ENCODE peak calls at places on chromosomes 16 and 17, in five cellular contexts. One of them, this sample, is unnamed.

GRCh38 chr17:78174870-78175642 is 6.7 kb downstream of the SYNGR2 start:
- DNase-seq in neuronal stem cell: no peak
- DNase-seq in prostate gland: no peak
- DNase-seq in mammary epithelial cell: no peak
- DNase-seq in cardiac muscle cell: no peak
- DNase-seq in this sample: no peak

GRCh38 chr17:43608313-43608712 is 53.4 kb downstream of the MEOX1 start:
- DNase-seq in cardiac muscle cell: no peak
- DNase-seq in prostate gland: no peak
- DNase-seq in mammary epithelial cell: peak
- DNase-seq in neuronal stem cell: no peak
- DNase-seq in this sample: no peak

GRCh38 chr16:89193576-89194293 is 6.6 kb downstream of the SLC22A31 start:
- DNase-seq in mammary epithelial cell: no peak
- DNase-seq in cardiac muscle cell: no peak
- DNase-seq in prostate gland: no peak
- DNase-seq in neuronal stem cell: no peak
- DNase-seq in this sample: no peak

GRCh38 chr17:705863-706262 is 8.8 kb downstream of the VPS53 start:
- DNase-seq in neuronal stem cell: no peak
- DNase-seq in cardiac muscle cell: no peak
- DNase-seq in mammary epithelial cell: no peak
- DNase-seq in prostate gland: no peak
- DNase-seq in this sample: no peak

GRCh38 chr17:80822021-80822699 is 169.5 kb upstream of the CHMP6 start:
- DNase-seq in mammary epithelial cell: no peak
- DNase-seq in cardiac muscle cell: no peak
- DNase-seq in prostate gland: no peak
- DNase-seq in neuronal stem cell: no peak
- DNase-seq in this sample: no peak

GRCh38 chr17:81452551-81452950 is 57.3 kb downstream of the BAHCC1 start:
- DNase-seq in cardiac muscle cell: no peak
- DNase-seq in prostate gland: no peak
- DNase-seq in neuronal stem cell: no peak
- DNase-seq in mammary epithelial cell: no peak
- DNase-seq in this sample: no peak

GRCh38 chr16:68448360-68448970 is at the start of gene SMPD3:
- DNase-seq in prostate gland: peak
- DNase-seq in cardiac muscle cell: peak
- DNase-seq in neuronal stem cell: peak
- DNase-seq in mammary epithelial cell: peak
- DNase-seq in this sample: peak

GRCh38 chr17:56029980-56030624 is 123.2 kb upstream of the ANKFN1 start:
- DNase-seq in mammary epithelial cell: no peak
- DNase-seq in neuronal stem cell: no peak
- DNase-seq in cardiac muscle cell: no peak
- DNase-seq in prostate gland: no peak
- DNase-seq in this sample: no peak

GRCh38 chr17:77681820-77682219 is 276.7 kb upstream of the TNRC6C start:
- DNase-seq in prostate gland: peak
- DNase-seq in cardiac muscle cell: peak
- DNase-seq in neuronal stem cell: no peak
- DNase-seq in mammary epithelial cell: no peak
- DNase-seq in this sample: no peak

GRCh38 chr17:79947351-79948031 is 88.2 kb downstream of the TBC1D16 start:
- DNase-seq in prostate gland: no peak
- DNase-seq in neuronal stem cell: no peak
- DNase-seq in cardiac muscle cell: peak
- DNase-seq in mammary epithelial cell: peak
- DNase-seq in this sample: no peak

GRCh38 chr16:86514656-86515376 is 4.5 kb downstream of the FOXF1 start:
- DNase-seq in neuronal stem cell: peak
- DNase-seq in prostate gland: no peak
- DNase-seq in cardiac muscle cell: no peak
- DNase-seq in mammary epithelial cell: no peak
- DNase-seq in this sample: no peak

GRCh38 chr17:16916557-16916920 is 55.4 kb downstream of the TNFRSF13B start:
- DNase-seq in cardiac muscle cell: no peak
- DNase-seq in prostate gland: no peak
- DNase-seq in mammary epithelial cell: no peak
- DNase-seq in neuronal stem cell: no peak
- DNase-seq in this sample: no peak

GRCh38 chr16:85988306-85988705 is 89.3 kb downstream of the IRF8 start:
- DNase-seq in cardiac muscle cell: no peak
- DNase-seq in mammary epithelial cell: no peak
- DNase-seq in neuronal stem cell: no peak
- DNase-seq in prostate gland: no peak
- DNase-seq in this sample: no peak

GRCh38 chr17:61250335-61250890 is 149.2 kb upstream of the TBX2 start:
- DNase-seq in mammary epithelial cell: no peak
- DNase-seq in neuronal stem cell: no peak
- DNase-seq in prostate gland: no peak
- DNase-seq in cardiac muscle cell: peak
- DNase-seq in this sample: no peak

GRCh38 chr16:6573577-6573976 is 759.1 kb upstream of the RBFOX1 start:
- DNase-seq in prostate gland: peak
- DNase-seq in mammary epithelial cell: no peak
- DNase-seq in neuronal stem cell: peak
- DNase-seq in cardiac muscle cell: no peak
- DNase-seq in this sample: no peak

GRCh38 chr16:1691956-1692355 is 13.9 kb downstream of the JPT2 start:
- DNase-seq in neuronal stem cell: no peak
- DNase-seq in cardiac muscle cell: peak
- DNase-seq in prostate gland: no peak
- DNase-seq in mammary epithelial cell: peak
- DNase-seq in this sample: no peak

GRCh38 chr16:138049-138417 is 440 bp downstream of the NPRL3 start:
- DNase-seq in neuronal stem cell: peak
- DNase-seq in cardiac muscle cell: peak
- DNase-seq in prostate gland: no peak
- DNase-seq in mammary epithelial cell: no peak
- DNase-seq in this sample: no peak

GRCh38 chr17:39653316-39653661 is 11.9 kb upstream of the TCAP start:
- DNase-seq in prostate gland: no peak
- DNase-seq in mammary epithelial cell: no peak
- DNase-seq in neuronal stem cell: no peak
- DNase-seq in cardiac muscle cell: no peak
- DNase-seq in this sample: no peak

GRCh38 chr17:40326014-40326831 is 17.2 kb downstream of the RARA start:
- DNase-seq in prostate gland: no peak
- DNase-seq in cardiac muscle cell: no peak
- DNase-seq in neuronal stem cell: no peak
- DNase-seq in mammary epithelial cell: no peak
- DNase-seq in this sample: no peak

GRCh38 chr17:2157081-2157480 is 102.2 kb downstream of the HIC1 start:
- DNase-seq in mammary epithelial cell: no peak
- DNase-seq in neuronal stem cell: no peak
- DNase-seq in prostate gland: no peak
- DNase-seq in cardiac muscle cell: peak
- DNase-seq in this sample: no peak

GRCh38 chr17:67491009-67491677 is 114.1 kb downstream of the PITPNC1 start:
- DNase-seq in cardiac muscle cell: peak
- DNase-seq in mammary epithelial cell: peak
- DNase-seq in neuronal stem cell: no peak
- DNase-seq in prostate gland: peak
- DNase-seq in this sample: no peak

GRCh38 chr16:67394271-67395104 is 1.2 kb upstream of the TPPP3 start:
- DNase-seq in cardiac muscle cell: no peak
- DNase-seq in prostate gland: no peak
- DNase-seq in neuronal stem cell: peak
- DNase-seq in mammary epithelial cell: no peak
- DNase-seq in this sample: no peak

DNA sequence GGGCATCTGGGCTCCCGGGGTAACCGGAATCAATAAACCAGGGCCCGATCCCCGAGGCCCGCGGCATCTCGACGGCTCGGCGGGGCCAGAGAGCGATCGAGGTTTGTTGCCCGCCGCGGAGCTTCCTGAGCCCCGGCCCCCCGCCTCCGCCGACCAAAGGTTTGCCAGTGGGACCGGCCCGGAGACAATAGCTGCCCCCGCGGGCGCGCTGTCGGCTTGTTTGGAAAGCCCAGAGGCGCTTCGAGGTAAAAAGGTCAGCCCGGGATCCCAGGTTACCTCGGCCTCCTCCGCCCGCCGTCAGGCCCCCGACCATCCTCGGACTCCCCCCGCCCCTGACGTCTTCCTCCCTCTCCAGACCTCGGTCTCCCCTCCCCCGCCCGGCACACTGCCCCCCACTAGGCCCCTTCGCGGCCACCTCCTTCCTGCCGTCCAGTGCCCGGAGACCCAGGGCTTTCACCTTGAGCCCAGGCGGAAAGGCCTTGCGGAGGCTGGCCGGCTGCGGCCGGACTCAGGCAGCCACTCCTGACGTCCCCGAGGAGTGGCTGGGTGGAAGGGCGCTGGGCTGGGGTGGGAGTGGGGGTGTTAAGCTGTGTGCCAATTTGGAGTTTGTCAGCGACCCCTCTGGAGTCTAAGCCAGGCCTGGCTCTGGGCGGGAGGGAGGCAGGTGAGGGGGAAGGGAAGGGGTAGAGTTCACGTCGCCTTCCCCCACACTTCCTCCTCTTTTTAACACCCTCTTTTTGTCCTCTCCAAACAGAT is 3.6 kb downstream of the HOXB1 start:
- DNase-seq in cardiac muscle cell: no peak
- DNase-seq in prostate gland: no peak
- DNase-seq in neuronal stem cell: no peak
- DNase-seq in mammary epithelial cell: no peak
- DNase-seq in this sample: no peak
- H3K27ac ChIP-seq in cardiac muscle cell: peak
- H3K27ac ChIP-seq in prostate gland: no peak
- H3K27ac ChIP-seq in neuronal stem cell: no peak
- H3K27ac ChIP-seq in mammary epithelial cell: no peak
- H3K27ac ChIP-seq in this sample: no peak

DNA sequence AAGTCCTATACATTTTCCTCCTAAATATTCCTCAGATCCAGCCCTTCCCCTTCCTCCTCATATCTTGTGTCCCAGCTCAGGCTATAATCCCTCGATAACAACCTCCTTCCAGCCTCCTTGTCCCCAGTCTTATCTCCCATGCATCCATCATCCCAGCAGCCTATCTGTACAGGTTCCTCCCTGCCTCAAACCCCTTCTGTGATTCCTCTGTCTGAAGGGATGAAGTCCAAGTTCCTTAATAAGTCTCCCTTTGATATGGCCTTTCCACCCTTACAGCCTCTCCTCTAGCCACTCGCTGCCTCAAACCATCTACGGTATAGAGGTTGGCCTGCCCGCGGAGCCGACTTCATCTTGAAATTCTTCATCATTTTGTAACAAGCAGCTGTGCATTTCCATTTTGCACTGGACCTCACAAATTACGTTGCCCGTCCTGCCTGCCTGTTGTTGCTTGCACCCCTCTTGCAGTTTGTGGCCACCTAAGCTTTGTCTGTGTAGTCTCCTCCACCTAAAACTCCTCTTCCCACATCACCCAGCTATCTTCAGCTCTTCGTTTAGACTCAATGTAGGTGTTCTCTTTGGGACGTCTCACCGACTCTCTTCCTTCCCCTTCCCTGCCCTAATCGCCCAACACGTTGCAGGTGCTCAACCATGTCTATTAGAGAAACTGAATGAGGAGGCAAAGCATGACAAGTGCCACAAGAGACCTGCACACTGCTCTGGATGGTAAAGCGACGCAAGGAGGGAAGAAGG is 763 bp upstream of the CDK5RAP3 start:
- DNase-seq in cardiac muscle cell: no peak
- DNase-seq in mammary epithelial cell: no peak
- DNase-seq in prostate gland: no peak
- DNase-seq in neuronal stem cell: no peak
- DNase-seq in this sample: no peak
- H3K4me3 ChIP-seq in cardiac muscle cell: no peak
- H3K4me3 ChIP-seq in mammary epithelial cell: no peak
- H3K4me3 ChIP-seq in prostate gland: no peak
- H3K4me3 ChIP-seq in neuronal stem cell: peak
- H3K4me3 ChIP-seq in this sample: no peak

GRCh38 chr16:50690177-50690576 is 3.2 kb upstream of the NOD2 start:
- DNase-seq in prostate gland: no peak
- DNase-seq in neuronal stem cell: no peak
- DNase-seq in mammary epithelial cell: no peak
- DNase-seq in cardiac muscle cell: no peak
- DNase-seq in this sample: no peak

GRCh38 chr16:50692644-50692998 is 785 bp upstream of the NOD2 start:
- DNase-seq in cardiac muscle cell: no peak
- DNase-seq in neuronal stem cell: no peak
- DNase-seq in mammary epithelial cell: no peak
- DNase-seq in prostate gland: no peak
- DNase-seq in this sample: no peak

GRCh38 chr16:50688083-50688482 is 5.3 kb upstream of the NOD2 start:
- DNase-seq in cardiac muscle cell: no peak
- DNase-seq in neuronal stem cell: no peak
- DNase-seq in mammary epithelial cell: no peak
- DNase-seq in prostate gland: no peak
- DNase-seq in this sample: no peak

GRCh38 chr16:50685456-50686058 is 4.4 kb upstream of the SNX20 start:
- DNase-seq in neuronal stem cell: no peak
- DNase-seq in prostate gland: no peak
- DNase-seq in cardiac muscle cell: no peak
- DNase-seq in mammary epithelial cell: no peak
- DNase-seq in this sample: no peak

DNA sequence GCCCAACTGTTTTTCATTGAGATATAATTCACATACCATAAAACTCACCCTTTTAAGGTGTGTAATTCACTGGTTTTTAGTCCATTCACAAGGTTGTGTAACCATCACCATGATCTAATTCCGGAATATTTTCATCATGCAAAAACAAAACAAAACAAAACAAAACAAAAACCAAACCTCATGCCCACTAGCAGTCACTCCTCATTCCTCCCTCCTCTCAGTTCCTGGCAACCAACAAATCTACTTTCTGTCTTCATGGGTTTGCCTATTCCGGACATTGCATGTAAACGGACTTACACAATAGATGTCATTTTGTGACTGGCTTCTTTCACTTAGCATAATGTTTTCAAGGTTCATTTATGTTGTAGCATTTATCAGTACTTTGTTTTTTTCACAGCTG is 4.5 kb upstream of the NOD2 start:
- DNase-seq in neuronal stem cell: no peak
- DNase-seq in prostate gland: no peak
- DNase-seq in mammary epithelial cell: peak
- DNase-seq in cardiac muscle cell: no peak
- DNase-seq in this sample: no peak
- H3K27ac ChIP-seq in neuronal stem cell: no peak
- H3K27ac ChIP-seq in prostate gland: no peak
- H3K27ac ChIP-seq in mammary epithelial cell: no peak
- H3K27ac ChIP-seq in cardiac muscle cell: no peak
- H3K27ac ChIP-seq in this sample: no peak

GRCh38 chr17:36665417-36665816 is 64.0 kb downstream of the MRM1 start:
- DNase-seq in neuronal stem cell: no peak
- DNase-seq in cardiac muscle cell: no peak
- DNase-seq in prostate gland: no peak
- DNase-seq in mammary epithelial cell: peak
- DNase-seq in this sample: no peak

GRCh38 chr17:36657763-36658490 is 56.5 kb downstream of the MRM1 start:
- DNase-seq in mammary epithelial cell: no peak
- DNase-seq in prostate gland: no peak
- DNase-seq in cardiac muscle cell: peak
- DNase-seq in neuronal stem cell: no peak
- DNase-seq in this sample: no peak

GRCh38 chr17:36661688-36662087 is 60.3 kb downstream of the MRM1 start:
- DNase-seq in mammary epithelial cell: no peak
- DNase-seq in cardiac muscle cell: no peak
- DNase-seq in prostate gland: no peak
- DNase-seq in neuronal stem cell: no peak
- DNase-seq in this sample: no peak

GRCh38 chr17:36657390-36657762 is 56.0 kb downstream of the MRM1 start:
- DNase-seq in mammary epithelial cell: no peak
- DNase-seq in prostate gland: no peak
- DNase-seq in cardiac muscle cell: peak
- DNase-seq in neuronal stem cell: no peak
- DNase-seq in this sample: no peak

GRCh38 chr17:36661047-36661666 is 59.8 kb downstream of the MRM1 start:
- DNase-seq in prostate gland: no peak
- DNase-seq in mammary epithelial cell: no peak
- DNase-seq in neuronal stem cell: no peak
- DNase-seq in cardiac muscle cell: no peak
- DNase-seq in this sample: no peak
- H3K4me3 ChIP-seq in prostate gland: no peak
- H3K4me3 ChIP-seq in mammary epithelial cell: no peak
- H3K4me3 ChIP-seq in neuronal stem cell: peak
- H3K4me3 ChIP-seq in cardiac muscle cell: no peak
- H3K4me3 ChIP-seq in this sample: no peak

This sample was measured in iPS DF 6.9.